ENCODE peak calls at places on chromosome 17, in four cellular contexts. T is PC-9, P is HCT116, F is hepatocyte. E is an unnamed sample. For H3K27me3, the result is how much of the 10 kb centered on the place peaks cover.

GRCh38 chr17:67266496-67266895 is 21.5 kb upstream of the HELZ start:
- DNase-seq in P (no peak), F (no peak), T (no peak), E (no peak)

GRCh38 chr17:15263206-15263579 is 1.9 kb downstream of the PMP22 start:
- DNase-seq in T (no peak), P (no peak), F (peak), E (peak)

GRCh38 chr17:40582328-40582901 is 17.1 kb upstream of the CCR7 start:
- DNase-seq in F (no peak), T (peak), P (no peak), E (no peak)

GRCh38 chr17:31307640-31308039 is 6.2 kb downstream of the EVI2B start:
- DNase-seq in T (no peak), F (no peak), P (no peak), E (no peak)

GRCh38 chr17:29914819-29915537 is 15.1 kb downstream of the SSH2 start:
- DNase-seq in T (no peak), F (no peak), P (no peak), E (no peak)

GRCh38 chr17:3761061-3761917 is 37.6 kb downstream of the HASPIN start:
- DNase-seq in F (no peak), P (no peak), T (no peak), E (no peak)

GRCh38 chr17:26963163-26963503 is 330.8 kb upstream of the WSB1 start:
- DNase-seq in F (no peak), P (no peak), T (no peak), E (no peak)

GRCh38 chr17:68314916-68315535 is 23.7 kb downstream of the ARSG start:
- DNase-seq in F (no peak), P (no peak), T (peak), E (peak)

GRCh38 chr17:17836818-17837379 is at the start of gene SREBF1:
- DNase-seq in F (peak), T (peak), P (no peak), E (peak)

GRCh38 chr17:43632231-43632630 is 29.5 kb downstream of the MEOX1 start:
- DNase-seq in T (no peak), F (no peak), P (no peak), E (no peak)

GRCh38 chr17:58541249-58541648 is 26.8 kb upstream of the MTMR4 start:
- DNase-seq in P (peak), F (no peak), T (no peak), E (no peak)

GRCh38 chr17:57870283-57870635 is 20.4 kb upstream of the MRPS23 start:
- DNase-seq in F (no peak), P (no peak), T (no peak), E (peak)

GRCh38 chr17:61908292-61909037 is 19.3 kb downstream of the INTS2 start:
- DNase-seq in F (no peak), T (no peak), P (no peak), E (no peak)

GRCh38 chr17:65143899-65144590 is 6.9 kb downstream of the RGS9 start:
- DNase-seq in P (no peak), F (no peak), T (peak), E (peak)

GRCh38 chr17:65071861-65072260 is 15.3 kb upstream of the GNA13 start:
- DNase-seq in P (no peak), T (no peak), F (no peak), E (peak)

GRCh38 chr17:35460354-35460851 is 11.8 kb upstream of the SLFN13 start:
- DNase-seq in F (peak), P (peak), T (peak), E (no peak)

GRCh38 chr17:8556074-8556473 is 74.5 kb downstream of the MYH10 start:
- DNase-seq in T (no peak), P (peak), F (peak), E (no peak)

GRCh38 chr17:30382345-30382744 is 3.6 kb downstream of the CPD start:
- DNase-seq in T (no peak), P (no peak), F (no peak), E (no peak)

GRCh38 chr17:41404024-41404651 is 6.7 kb upstream of the KRT31 start:
- DNase-seq in T (peak), F (peak), P (peak), E (peak)

GRCh38 chr17:66737524-66737923 is 97.4 kb upstream of the CACNG5 start:
- DNase-seq in F (peak), T (no peak), P (no peak), E (peak)

DNA sequence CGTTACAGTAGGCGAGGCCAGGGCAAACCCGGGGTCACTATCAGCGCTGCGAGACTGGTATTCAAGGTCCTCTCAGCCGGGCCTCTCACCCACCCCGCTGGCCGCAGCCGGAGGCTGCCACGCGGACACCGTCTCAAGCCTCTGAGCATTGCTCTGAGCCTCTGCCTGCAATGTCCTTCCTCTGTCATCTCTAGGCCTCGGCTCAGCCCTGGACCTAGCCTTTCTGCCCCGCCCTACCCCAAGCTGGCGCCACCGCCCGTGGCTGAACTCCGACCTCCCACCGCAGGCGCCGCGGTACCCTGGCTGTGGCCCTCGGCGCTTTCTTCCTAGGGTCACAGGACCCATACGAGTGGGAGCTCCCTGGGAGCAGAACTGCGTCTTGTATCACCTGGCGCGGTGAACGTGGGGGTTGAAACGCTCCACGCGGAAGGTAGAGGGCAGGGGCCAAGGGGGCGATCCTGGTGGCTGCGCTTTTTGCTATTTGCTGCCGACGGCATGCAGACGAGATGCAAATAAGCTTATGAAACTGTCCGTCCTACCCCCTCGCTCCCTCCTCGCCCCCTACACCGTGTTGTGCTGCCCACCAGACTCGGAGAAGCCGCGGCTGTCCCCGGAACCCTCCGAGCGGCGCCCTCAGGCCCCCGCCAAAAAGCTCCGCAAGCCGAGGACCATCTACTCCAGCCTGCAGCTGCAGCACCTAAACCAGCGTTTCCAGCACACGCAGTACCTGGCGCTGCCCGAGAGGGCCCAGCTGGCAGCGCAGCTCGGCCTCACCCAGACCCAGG is 3.7 kb downstream of the DLX4 start:
- DNase-seq in F (no peak), T (no peak), P (no peak), E (no peak)
- H3K27me3 ChIP-seq in F (half or more), T (under half), P (under half), E (half or more)

GRCh38 chr17:70121136-70121535 is 46.1 kb downstream of the KCNJ16 start:
- DNase-seq in P (no peak), T (no peak), F (no peak), E (no peak)

GRCh38 chr17:70124723-70125122 is 44.6 kb upstream of the KCNJ2 start:
- DNase-seq in F (no peak), T (no peak), P (no peak), E (no peak)

GRCh38 chr17:70120420-70120819 is 45.4 kb downstream of the KCNJ16 start:
- DNase-seq in P (no peak), F (no peak), T (no peak), E (no peak)

GRCh38 chr17:70119961-70120360 is 44.9 kb downstream of the KCNJ16 start:
- DNase-seq in P (no peak), T (no peak), F (no peak), E (peak)

GRCh38 chr17:70123193-70123592 is 46.1 kb upstream of the KCNJ2 start:
- DNase-seq in P (no peak), T (no peak), F (no peak), E (no peak)
- H3K27ac ChIP-seq in P (no peak), T (no peak), F (no peak), E (no peak)

DNA sequence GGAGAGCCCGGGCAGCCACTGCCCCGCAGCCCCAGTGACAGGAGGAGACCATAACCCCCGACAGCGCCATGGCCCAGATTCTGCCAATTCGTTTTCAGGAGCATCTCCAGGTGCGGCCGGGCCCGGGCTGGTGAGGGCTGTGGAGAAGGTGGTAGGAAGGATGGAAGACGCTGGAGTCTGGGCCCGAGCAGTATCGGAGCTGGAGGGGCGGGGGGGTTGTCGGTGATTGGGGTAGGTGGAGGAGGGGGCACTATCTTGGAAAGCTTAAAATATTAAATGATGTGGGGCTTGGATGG is 317 bp downstream of the CLTC start:
- DNase-seq in P (no peak), F (no peak), T (no peak), E (no peak)
- TF ChIP-seq EZH2 in P (no peak), F (no peak), T (no peak), E (no peak)

GRCh38 chr17:78013683-78014467 is 55.4 kb downstream of the TNRC6C start:
- DNase-seq in F (peak), T (peak), P (peak), E (peak)

GRCh38 chr17:78019976-78020716 is 61.6 kb downstream of the TNRC6C start:
- DNase-seq in F (no peak), P (no peak), T (no peak), E (no peak)

GRCh38 chr17:78019367-78019975 is 61.0 kb downstream of the TNRC6C start:
- DNase-seq in F (peak), P (peak), T (no peak), E (peak)

GRCh38 chr17:78014651-78015050 is 56.1 kb downstream of the TNRC6C start:
- DNase-seq in F (no peak), T (no peak), P (no peak), E (no peak)

DNA sequence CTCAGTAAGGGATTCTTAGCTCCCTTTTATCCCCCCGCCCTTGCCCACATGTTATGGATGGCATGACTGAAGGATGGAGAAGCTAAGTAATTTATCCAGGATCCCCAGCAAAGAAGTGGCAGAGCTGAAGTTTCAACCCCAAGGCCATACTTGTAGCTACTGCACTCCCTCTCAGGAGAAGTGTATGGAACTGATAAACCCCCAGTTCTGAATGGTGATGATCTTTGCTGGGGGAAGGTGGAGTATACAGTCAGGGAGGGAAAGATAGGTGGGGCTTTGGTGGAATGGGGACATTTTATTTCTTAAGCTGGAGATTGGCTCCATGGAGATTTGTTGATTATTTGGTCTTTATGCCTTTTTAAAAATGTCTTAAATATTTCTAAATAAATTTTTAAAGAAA is 58.3 kb downstream of the TNRC6C start:
- DNase-seq in F (no peak), T (no peak), P (no peak), E (no peak)
- H3K27me3 ChIP-seq in F (under half), T (half or more), P (under half), E (under half)

DNA sequence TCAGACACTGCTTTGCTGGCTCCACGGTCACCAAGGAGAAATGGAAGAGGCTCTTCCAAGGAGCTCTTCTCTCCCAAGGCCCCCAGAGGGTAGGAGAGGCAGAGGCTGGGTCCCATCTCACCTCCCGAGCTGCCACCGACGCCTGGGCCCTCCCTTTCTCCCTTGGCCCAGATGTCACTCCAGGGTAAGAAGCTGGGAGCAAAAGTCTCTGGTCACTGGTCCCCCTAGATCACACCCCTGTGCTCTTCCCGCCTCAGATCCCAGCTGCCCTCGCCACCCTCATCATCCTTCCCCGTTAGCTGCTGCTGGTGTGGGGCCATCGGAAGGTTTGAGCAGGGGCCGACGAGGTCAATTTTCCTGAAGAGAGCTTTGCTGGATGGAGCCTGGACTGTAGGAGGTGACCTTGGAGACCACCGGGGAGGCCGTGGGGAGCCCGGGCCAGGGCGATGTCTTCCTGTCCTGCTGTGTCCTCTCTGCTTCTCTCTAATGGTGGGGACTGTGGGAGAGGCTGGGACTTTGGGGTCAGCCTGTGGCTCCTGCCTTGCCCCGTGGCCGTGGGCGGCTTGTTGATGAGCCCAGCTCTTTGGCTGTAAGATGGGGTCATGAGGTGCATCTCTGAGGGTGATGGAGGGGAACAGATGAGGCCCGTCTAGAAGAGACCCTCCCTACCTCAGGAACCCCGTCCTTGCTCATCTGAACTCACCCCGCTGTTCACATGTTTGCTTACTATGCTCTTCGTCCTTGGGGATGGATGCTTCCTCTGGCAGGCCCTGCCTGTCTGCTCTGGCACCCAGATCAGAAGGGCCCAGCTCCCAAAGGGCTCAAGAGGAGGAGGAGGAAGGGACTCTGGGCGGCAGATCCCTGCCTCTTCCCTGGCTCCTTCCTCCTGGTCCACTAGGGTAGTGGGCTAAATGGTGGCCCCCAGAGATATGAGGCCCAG is 11.4 kb upstream of the RHBDF2 start:
- DNase-seq in P (no peak), F (peak), T (no peak), E (no peak)
- H3K27ac ChIP-seq in P (no peak), F (no peak), T (no peak), E (no peak)

DNA sequence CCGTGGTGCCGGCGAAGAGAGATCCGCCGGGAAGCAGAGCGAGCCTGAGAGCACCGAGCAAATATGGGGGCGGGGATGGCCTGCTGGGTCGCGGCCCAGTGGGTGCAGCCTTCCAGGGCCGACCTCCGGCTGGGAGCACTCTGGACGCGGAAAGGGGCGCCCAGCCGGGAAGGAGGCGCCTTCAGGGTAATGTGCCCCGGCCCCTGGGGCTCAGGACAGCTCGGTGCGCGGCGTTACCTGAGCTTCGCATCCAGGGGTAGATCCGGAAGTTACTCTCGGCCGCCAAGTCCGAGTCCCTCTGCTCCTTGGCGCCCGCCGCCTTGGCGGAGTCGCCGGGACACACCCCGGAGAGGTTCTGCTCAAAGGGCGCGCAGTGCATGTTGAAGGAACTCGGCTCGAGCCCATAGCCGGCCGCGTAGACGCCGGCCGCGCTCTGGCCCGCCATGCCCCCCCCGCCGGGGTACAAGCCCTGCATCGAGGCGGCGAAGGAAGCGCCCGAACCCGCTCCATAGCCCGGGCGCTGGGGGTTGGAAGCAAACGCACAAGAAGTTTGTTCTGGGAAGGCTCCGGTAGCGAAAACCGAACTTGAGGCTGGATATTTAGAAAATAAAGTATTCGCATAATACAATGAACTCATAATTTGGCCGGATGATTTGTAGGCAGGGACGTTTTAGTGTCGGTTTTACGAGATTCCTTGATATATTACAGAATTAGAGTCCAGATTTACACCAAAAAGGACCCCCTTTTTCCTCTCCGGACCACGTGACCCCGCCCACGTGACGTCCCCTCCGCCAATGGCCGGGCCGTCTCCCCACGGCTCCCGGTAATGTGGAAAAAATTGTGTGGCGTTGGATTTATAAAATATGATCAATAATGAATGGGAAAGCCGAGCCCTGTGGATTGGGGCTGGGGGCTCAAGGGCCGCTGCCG is at the start of gene HOXB7:
- DNase-seq in F (peak), T (peak), P (no peak), E (peak)
- TF ChIP-seq EZH2 in F (peak), T (no peak), P (no peak), E (no peak)

DNA sequence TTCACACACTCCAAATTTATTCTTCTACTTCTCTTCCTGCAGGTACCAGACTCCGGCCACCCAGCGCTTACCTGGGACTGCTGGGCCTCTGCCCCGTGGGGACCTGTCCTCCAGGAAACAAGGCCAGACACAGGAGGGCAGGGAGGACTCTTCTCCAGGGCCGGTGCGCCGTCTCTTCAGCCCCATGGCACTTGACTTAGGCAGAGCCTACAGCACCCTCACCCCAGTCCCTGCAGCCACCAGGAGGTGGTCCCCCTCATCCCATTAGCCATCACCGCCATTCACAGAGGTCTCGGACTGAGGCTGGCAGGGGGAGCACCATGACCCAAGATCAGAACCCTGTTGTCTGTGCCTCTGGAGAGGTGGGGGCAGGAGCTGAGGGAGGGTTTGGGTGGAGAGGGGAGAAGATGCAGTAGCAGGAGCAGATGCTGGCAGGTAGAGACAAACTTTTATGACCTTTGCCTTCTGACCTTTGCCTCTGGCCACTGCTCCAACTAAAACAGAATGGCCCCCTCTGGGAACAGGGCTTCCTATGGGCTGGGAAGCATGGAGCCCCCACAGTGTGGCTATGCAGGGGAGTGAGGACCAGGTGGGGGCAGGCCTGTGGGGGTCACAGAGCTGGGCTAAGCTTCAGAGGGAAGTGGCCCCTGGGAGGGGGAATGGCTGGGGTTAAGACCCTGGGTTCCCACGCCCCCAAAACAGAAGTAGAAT is 1.7 kb upstream of the GCGR start:
- DNase-seq in P (no peak), T (no peak), F (no peak), E (no peak)
- H3K27me3 ChIP-seq in P (under half), T (under half), F (half or more), E (under half)

GRCh38 chr17:12813680-12814079 is 24.4 kb downstream of the ARHGAP44 start:
- DNase-seq in T (no peak), P (no peak), F (no peak), E (no peak)

GRCh38 chr17:12808723-12809122 is 19.4 kb downstream of the ARHGAP44 start:
- DNase-seq in F (no peak), T (no peak), P (no peak), E (no peak)

GRCh38 chr17:12812877-12813276 is 23.6 kb downstream of the ARHGAP44 start:
- DNase-seq in P (no peak), F (no peak), T (no peak), E (no peak)

GRCh38 chr17:12815642-12816141 is 26.4 kb downstream of the ARHGAP44 start:
- DNase-seq in T (no peak), P (no peak), F (no peak), E (no peak)

GRCh38 chr17:12814718-12815117 is 25.4 kb downstream of the ARHGAP44 start:
- DNase-seq in T (no peak), P (no peak), F (no peak), E (no peak)
- H3K27ac ChIP-seq in T (no peak), P (no peak), F (no peak), E (no peak)